ENCODE peak calls at places on chromosomes 5 and 9, in six cellular contexts. One of them, this sample, is unnamed.

GRCh38 chr9:27634879-27635278 is 61.6 kb upstream of the C9orf72 start:
- DNase-seq in uterus: no peak
- DNase-seq in breast epithelium: no peak
- DNase-seq in body of pancreas: no peak
- DNase-seq in K562: no peak
- DNase-seq in IMR-90: no peak
- DNase-seq in this sample: no peak

GRCh38 chr9:127877566-127877998 is at the start of gene AK1:
- DNase-seq in K562: peak
- DNase-seq in breast epithelium: peak
- DNase-seq in body of pancreas: peak
- DNase-seq in IMR-90: peak
- DNase-seq in uterus: peak
- DNase-seq in this sample: peak

GRCh38 chr9:129667378-129667777 is 1.9 kb downstream of the PRRX2 start:
- DNase-seq in IMR-90: no peak
- DNase-seq in breast epithelium: no peak
- DNase-seq in body of pancreas: no peak
- DNase-seq in uterus: no peak
- DNase-seq in K562: no peak
- DNase-seq in this sample: no peak

GRCh38 chr9:127634021-127634420 is 21.9 kb downstream of the STXBP1 start:
- DNase-seq in body of pancreas: no peak
- DNase-seq in IMR-90: no peak
- DNase-seq in K562: no peak
- DNase-seq in uterus: no peak
- DNase-seq in breast epithelium: peak
- DNase-seq in this sample: no peak

GRCh38 chr9:113376634-113377531 is at the start of gene HDHD3:
- DNase-seq in uterus: peak
- DNase-seq in body of pancreas: peak
- DNase-seq in breast epithelium: peak
- DNase-seq in K562: peak
- DNase-seq in IMR-90: peak
- DNase-seq in this sample: peak

GRCh38 chr9:111743275-111743674 is 51.5 kb downstream of the SHOC1 start:
- DNase-seq in IMR-90: peak
- DNase-seq in uterus: no peak
- DNase-seq in body of pancreas: no peak
- DNase-seq in K562: no peak
- DNase-seq in breast epithelium: no peak
- DNase-seq in this sample: peak

GRCh38 chr5:107123014-107123413 is 547.7 kb downstream of the EFNA5 start:
- DNase-seq in breast epithelium: no peak
- DNase-seq in IMR-90: no peak
- DNase-seq in uterus: no peak
- DNase-seq in K562: no peak
- DNase-seq in body of pancreas: no peak
- DNase-seq in this sample: no peak

GRCh38 chr9:32954642-32955041 is 46.8 kb downstream of the APTX start:
- DNase-seq in uterus: no peak
- DNase-seq in body of pancreas: peak
- DNase-seq in IMR-90: peak
- DNase-seq in K562: no peak
- DNase-seq in breast epithelium: no peak
- DNase-seq in this sample: no peak

GRCh38 chr5:122493091-122493775 is 181.2 kb downstream of the SNCAIP start:
- DNase-seq in K562: peak
- DNase-seq in uterus: no peak
- DNase-seq in body of pancreas: peak
- DNase-seq in IMR-90: no peak
- DNase-seq in breast epithelium: no peak
- DNase-seq in this sample: no peak

GRCh38 chr9:91085499-91086291 is 276.0 kb downstream of the AUH start:
- DNase-seq in breast epithelium: no peak
- DNase-seq in uterus: no peak
- DNase-seq in body of pancreas: no peak
- DNase-seq in IMR-90: no peak
- DNase-seq in K562: no peak
- DNase-seq in this sample: no peak

GRCh38 chr5:67160985-67161384 is 35.6 kb downstream of the CD180 start:
- DNase-seq in K562: no peak
- DNase-seq in IMR-90: peak
- DNase-seq in body of pancreas: no peak
- DNase-seq in uterus: no peak
- DNase-seq in breast epithelium: peak
- DNase-seq in this sample: peak

GRCh38 chr5:104179057-104179456 is 616.5 kb upstream of the NUDT12 start:
- DNase-seq in body of pancreas: peak
- DNase-seq in uterus: no peak
- DNase-seq in IMR-90: peak
- DNase-seq in K562: peak
- DNase-seq in breast epithelium: no peak
- DNase-seq in this sample: peak

GRCh38 chr9:3342159-3342777 is 183.5 kb downstream of the RFX3 start:
- DNase-seq in uterus: no peak
- DNase-seq in breast epithelium: no peak
- DNase-seq in IMR-90: peak
- DNase-seq in K562: no peak
- DNase-seq in body of pancreas: no peak
- DNase-seq in this sample: no peak

GRCh38 chr9:107513464-107514092 is 24.0 kb upstream of the KLF4 start:
- DNase-seq in breast epithelium: no peak
- DNase-seq in K562: no peak
- DNase-seq in body of pancreas: no peak
- DNase-seq in uterus: no peak
- DNase-seq in IMR-90: no peak
- DNase-seq in this sample: no peak

GRCh38 chr5:125042243-125042887 is 295.9 kb upstream of the ZNF608 start:
- DNase-seq in IMR-90: peak
- DNase-seq in uterus: no peak
- DNase-seq in K562: no peak
- DNase-seq in breast epithelium: no peak
- DNase-seq in body of pancreas: no peak
- DNase-seq in this sample: no peak

GRCh38 chr5:119454171-119454570 is 1.9 kb downstream of the HSD17B4 start:
- DNase-seq in K562: no peak
- DNase-seq in uterus: no peak
- DNase-seq in breast epithelium: no peak
- DNase-seq in IMR-90: no peak
- DNase-seq in body of pancreas: no peak
- DNase-seq in this sample: no peak

GRCh38 chr5:119452060-119452372 is 281 bp upstream of the HSD17B4 start:
- DNase-seq in IMR-90: no peak
- DNase-seq in body of pancreas: no peak
- DNase-seq in K562: no peak
- DNase-seq in uterus: no peak
- DNase-seq in breast epithelium: no peak
- DNase-seq in this sample: no peak

GRCh38 chr5:119451561-119451960 is 736 bp upstream of the HSD17B4 start:
- DNase-seq in breast epithelium: no peak
- DNase-seq in IMR-90: no peak
- DNase-seq in body of pancreas: no peak
- DNase-seq in uterus: no peak
- DNase-seq in K562: peak
- DNase-seq in this sample: no peak

GRCh38 chr5:119453045-119453383 is 717 bp downstream of the HSD17B4 start:
- DNase-seq in K562: peak
- DNase-seq in IMR-90: peak
- DNase-seq in breast epithelium: no peak
- DNase-seq in body of pancreas: peak
- DNase-seq in uterus: peak
- DNase-seq in this sample: no peak

DNA sequence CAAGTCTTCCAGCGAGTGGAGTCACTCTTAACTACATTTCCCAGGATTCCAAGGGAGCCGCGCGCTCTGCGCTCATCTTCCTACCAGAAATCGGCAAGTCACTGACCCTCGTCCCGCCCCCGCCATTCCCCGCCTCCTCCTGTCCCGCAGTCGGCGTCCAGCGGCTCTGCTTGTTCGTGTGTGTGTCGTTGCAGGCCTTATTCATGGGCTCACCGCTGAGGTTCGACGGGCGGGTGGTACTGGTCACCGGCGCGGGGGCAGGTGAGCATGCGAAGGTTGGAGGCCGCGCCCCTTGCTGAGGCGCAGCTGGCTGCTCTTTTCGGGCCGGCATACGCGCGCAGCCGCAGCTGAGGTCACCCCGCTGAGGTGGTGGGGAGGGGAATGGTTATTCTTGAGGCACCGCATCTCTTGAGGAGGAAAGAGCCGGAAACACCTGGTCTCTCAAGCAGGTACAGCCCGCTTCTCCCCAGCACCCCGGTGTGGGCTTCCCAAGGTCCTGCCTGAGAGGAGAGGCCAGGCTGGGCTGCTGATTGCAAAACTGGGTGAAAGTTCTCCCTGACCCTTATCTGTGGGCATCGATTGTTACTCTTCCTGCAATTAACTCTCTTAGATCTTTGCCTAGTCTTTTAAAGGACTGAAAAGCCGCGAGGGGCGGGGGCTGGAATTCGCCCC is at the start of gene HSD17B4:
- DNase-seq in breast epithelium: peak
- DNase-seq in uterus: peak
- DNase-seq in body of pancreas: peak
- DNase-seq in IMR-90: peak
- DNase-seq in K562: peak
- DNase-seq in this sample: peak
- TF ChIP-seq POLR2A in breast epithelium: peak
- TF ChIP-seq POLR2A in uterus: peak
- TF ChIP-seq POLR2A in body of pancreas: peak
- TF ChIP-seq POLR2A in IMR-90: no peak
- TF ChIP-seq POLR2A in K562: peak
- TF ChIP-seq POLR2A in this sample: peak

GRCh38 chr9:96655198-96655851 is at the start of gene PRXL2C:
- DNase-seq in uterus: peak
- DNase-seq in body of pancreas: peak
- DNase-seq in breast epithelium: peak
- DNase-seq in IMR-90: peak
- DNase-seq in K562: peak
- DNase-seq in this sample: peak
- TF ChIP-seq POLR2A in uterus: peak
- TF ChIP-seq POLR2A in body of pancreas: peak
- TF ChIP-seq POLR2A in breast epithelium: no peak
- TF ChIP-seq POLR2A in IMR-90: no peak
- TF ChIP-seq POLR2A in K562: peak
- TF ChIP-seq POLR2A in this sample: peak

DNA sequence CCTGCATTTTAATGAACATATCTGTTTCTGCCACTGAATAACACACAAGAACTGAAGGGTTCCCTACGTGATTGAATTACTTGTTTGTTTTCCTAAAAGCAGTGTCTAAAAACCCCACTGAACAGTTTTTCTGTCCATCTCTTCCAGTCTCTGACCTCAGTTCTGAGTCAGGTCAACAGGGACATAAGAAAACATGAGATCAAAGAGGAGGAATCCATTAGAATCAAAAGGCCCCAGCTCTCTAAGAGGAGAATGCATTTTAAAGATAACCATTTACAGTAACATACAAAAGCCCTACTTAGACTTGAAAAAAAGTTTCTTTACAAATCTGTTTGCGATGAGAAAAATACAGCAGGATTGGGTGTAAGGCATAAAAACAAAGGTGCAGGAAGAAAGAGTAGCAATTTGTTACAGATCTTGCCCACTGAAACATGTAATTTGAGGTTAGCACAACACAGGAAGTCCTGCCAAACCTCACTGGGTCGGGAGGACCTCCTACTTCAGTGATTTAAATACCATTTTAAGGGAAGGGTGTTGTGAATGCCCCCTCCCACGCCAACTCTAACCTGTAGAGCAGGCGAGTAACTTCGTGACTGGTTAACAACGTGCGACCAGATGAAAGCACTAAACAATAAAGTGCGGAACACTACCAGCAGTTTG is 1.4 kb downstream of the QSOX2 start:
- DNase-seq in K562: peak
- DNase-seq in IMR-90: no peak
- DNase-seq in body of pancreas: no peak
- DNase-seq in breast epithelium: no peak
- DNase-seq in uterus: no peak
- DNase-seq in this sample: no peak
- TF ChIP-seq POLR2A in K562: no peak
- TF ChIP-seq POLR2A in IMR-90: no peak
- TF ChIP-seq POLR2A in body of pancreas: no peak
- TF ChIP-seq POLR2A in breast epithelium: no peak
- TF ChIP-seq POLR2A in uterus: no peak
- TF ChIP-seq POLR2A in this sample: no peak

GRCh38 chr9:38392235-38393127 is at the start of gene ALDH1B1:
- DNase-seq in body of pancreas: peak
- DNase-seq in breast epithelium: peak
- DNase-seq in K562: peak
- DNase-seq in IMR-90: peak
- DNase-seq in uterus: peak
- DNase-seq in this sample: peak
- TF ChIP-seq POLR2A in body of pancreas: peak
- TF ChIP-seq POLR2A in breast epithelium: no peak
- TF ChIP-seq POLR2A in K562: peak
- TF ChIP-seq POLR2A in IMR-90: peak
- TF ChIP-seq POLR2A in uterus: peak
- TF ChIP-seq POLR2A in this sample: peak